ENCODE peak calls at places on chromosomes 1 and 21, in six cellular contexts. One of them, this sample, is unnamed.

GRCh38 chr21:21200939-21201610 is 202.9 kb downstream of the NCAM2 start:
- DNase-seq in BJ: no peak
- DNase-seq in breast epithelium: no peak
- DNase-seq in psoas muscle: no peak
- DNase-seq in mucosa of descending colon: no peak
- DNase-seq in cardiac fibroblast: peak
- DNase-seq in this sample: no peak

GRCh38 chr1:11523746-11524464 is 45.0 kb downstream of the DISP3 start:
- DNase-seq in breast epithelium: no peak
- DNase-seq in mucosa of descending colon: no peak
- DNase-seq in BJ: no peak
- DNase-seq in psoas muscle: no peak
- DNase-seq in cardiac fibroblast: no peak
- DNase-seq in this sample: no peak

GRCh38 chr21:33286600-33287456 is 20.7 kb downstream of the IL10RB start:
- DNase-seq in psoas muscle: no peak
- DNase-seq in BJ: no peak
- DNase-seq in cardiac fibroblast: peak
- DNase-seq in breast epithelium: no peak
- DNase-seq in mucosa of descending colon: no peak
- DNase-seq in this sample: peak

GRCh38 chr1:226181996-226182714 is 4.4 kb downstream of the ACBD3 start:
- DNase-seq in BJ: no peak
- DNase-seq in psoas muscle: peak
- DNase-seq in mucosa of descending colon: peak
- DNase-seq in cardiac fibroblast: peak
- DNase-seq in breast epithelium: no peak
- DNase-seq in this sample: peak

GRCh38 chr1:225617956-225618355 is 35.0 kb downstream of the ENAH start:
- DNase-seq in BJ: no peak
- DNase-seq in breast epithelium: no peak
- DNase-seq in psoas muscle: no peak
- DNase-seq in cardiac fibroblast: no peak
- DNase-seq in mucosa of descending colon: no peak
- DNase-seq in this sample: no peak

GRCh38 chr1:222583079-222583478 is 6.7 kb downstream of the TAF1A start:
- DNase-seq in mucosa of descending colon: no peak
- DNase-seq in breast epithelium: no peak
- DNase-seq in cardiac fibroblast: no peak
- DNase-seq in BJ: no peak
- DNase-seq in psoas muscle: no peak
- DNase-seq in this sample: no peak

GRCh38 chr1:117122297-117123025 is 912 bp upstream of the TRIM45 start:
- DNase-seq in mucosa of descending colon: no peak
- DNase-seq in breast epithelium: no peak
- DNase-seq in psoas muscle: no peak
- DNase-seq in cardiac fibroblast: no peak
- DNase-seq in BJ: no peak
- DNase-seq in this sample: no peak

GRCh38 chr1:116497660-116498059 is 73.2 kb downstream of the CD58 start:
- DNase-seq in psoas muscle: no peak
- DNase-seq in breast epithelium: no peak
- DNase-seq in mucosa of descending colon: no peak
- DNase-seq in BJ: no peak
- DNase-seq in cardiac fibroblast: peak
- DNase-seq in this sample: peak

GRCh38 chr1:158686430-158687009 is at the start of gene SPTA1:
- DNase-seq in BJ: no peak
- DNase-seq in mucosa of descending colon: no peak
- DNase-seq in breast epithelium: no peak
- DNase-seq in cardiac fibroblast: peak
- DNase-seq in psoas muscle: no peak
- DNase-seq in this sample: no peak

GRCh38 chr1:59917026-59917784 is 9.4 kb downstream of the CYP2J2 start:
- DNase-seq in mucosa of descending colon: no peak
- DNase-seq in psoas muscle: no peak
- DNase-seq in cardiac fibroblast: no peak
- DNase-seq in BJ: no peak
- DNase-seq in breast epithelium: no peak
- DNase-seq in this sample: no peak

GRCh38 chr1:33347650-33347992 is 26.7 kb upstream of the A3GALT2 start:
- DNase-seq in BJ: no peak
- DNase-seq in cardiac fibroblast: peak
- DNase-seq in mucosa of descending colon: no peak
- DNase-seq in breast epithelium: no peak
- DNase-seq in psoas muscle: peak
- DNase-seq in this sample: no peak

GRCh38 chr1:87167855-87168630 is 160.6 kb upstream of the LMO4 start:
- DNase-seq in breast epithelium: no peak
- DNase-seq in mucosa of descending colon: no peak
- DNase-seq in BJ: no peak
- DNase-seq in cardiac fibroblast: no peak
- DNase-seq in psoas muscle: no peak
- DNase-seq in this sample: peak
- TF ChIP-seq CTCF in breast epithelium: peak
- TF ChIP-seq CTCF in mucosa of descending colon: no peak
- TF ChIP-seq CTCF in BJ: no peak
- TF ChIP-seq CTCF in cardiac fibroblast: no peak
- TF ChIP-seq CTCF in psoas muscle: no peak
- TF ChIP-seq CTCF in this sample: peak

GRCh38 chr1:89126234-89126580 is 293 bp upstream of the GBP2 start:
- DNase-seq in mucosa of descending colon: no peak
- DNase-seq in psoas muscle: no peak
- DNase-seq in cardiac fibroblast: no peak
- DNase-seq in BJ: no peak
- DNase-seq in breast epithelium: no peak
- DNase-seq in this sample: no peak

GRCh38 chr1:89121641-89122040 is 4.3 kb downstream of the GBP2 start:
- DNase-seq in breast epithelium: no peak
- DNase-seq in psoas muscle: no peak
- DNase-seq in mucosa of descending colon: no peak
- DNase-seq in cardiac fibroblast: no peak
- DNase-seq in BJ: no peak
- DNase-seq in this sample: no peak

GRCh38 chr1:89126602-89127001 is 688 bp upstream of the GBP2 start:
- DNase-seq in cardiac fibroblast: no peak
- DNase-seq in breast epithelium: no peak
- DNase-seq in psoas muscle: no peak
- DNase-seq in BJ: no peak
- DNase-seq in mucosa of descending colon: no peak
- DNase-seq in this sample: no peak

GRCh38 chr1:89130716-89131115 is 4.8 kb upstream of the GBP2 start:
- DNase-seq in BJ: no peak
- DNase-seq in mucosa of descending colon: no peak
- DNase-seq in psoas muscle: no peak
- DNase-seq in cardiac fibroblast: no peak
- DNase-seq in breast epithelium: no peak
- DNase-seq in this sample: no peak

GRCh38 chr1:89125571-89126233 is at the start of gene GBP2:
- DNase-seq in cardiac fibroblast: peak
- DNase-seq in mucosa of descending colon: peak
- DNase-seq in breast epithelium: no peak
- DNase-seq in BJ: peak
- DNase-seq in psoas muscle: no peak
- DNase-seq in this sample: peak
- H3K4me3 ChIP-seq in cardiac fibroblast: peak
- H3K4me3 ChIP-seq in mucosa of descending colon: peak
- H3K4me3 ChIP-seq in breast epithelium: peak
- H3K4me3 ChIP-seq in BJ: peak
- H3K4me3 ChIP-seq in psoas muscle: peak
- H3K4me3 ChIP-seq in this sample: peak

DNA sequence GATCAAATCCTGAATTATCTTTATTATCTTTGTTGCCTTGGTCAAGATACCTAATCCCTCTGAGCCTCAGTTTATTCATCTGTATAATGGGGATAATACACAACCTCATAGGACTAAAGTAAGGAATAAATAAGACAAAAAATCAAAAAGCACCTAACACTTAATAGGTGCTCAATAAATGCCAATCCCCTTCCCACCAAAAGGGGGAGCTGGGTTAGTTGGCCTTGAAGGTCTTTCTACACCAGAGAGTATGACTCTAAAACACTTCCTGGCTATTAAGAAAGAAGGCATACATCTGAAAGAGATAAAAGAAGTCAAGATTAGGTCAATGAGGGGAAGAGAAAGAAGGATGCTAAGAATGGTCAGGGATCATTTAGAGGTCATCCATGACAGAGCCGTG is 11.1 kb downstream of the VSIG8 start:
- DNase-seq in BJ: no peak
- DNase-seq in mucosa of descending colon: no peak
- DNase-seq in cardiac fibroblast: no peak
- DNase-seq in breast epithelium: no peak
- DNase-seq in psoas muscle: no peak
- DNase-seq in this sample: no peak
- TF ChIP-seq CTCF in BJ: no peak
- TF ChIP-seq CTCF in mucosa of descending colon: no peak
- TF ChIP-seq CTCF in cardiac fibroblast: peak
- TF ChIP-seq CTCF in breast epithelium: no peak
- TF ChIP-seq CTCF in psoas muscle: no peak
- TF ChIP-seq CTCF in this sample: peak

DNA sequence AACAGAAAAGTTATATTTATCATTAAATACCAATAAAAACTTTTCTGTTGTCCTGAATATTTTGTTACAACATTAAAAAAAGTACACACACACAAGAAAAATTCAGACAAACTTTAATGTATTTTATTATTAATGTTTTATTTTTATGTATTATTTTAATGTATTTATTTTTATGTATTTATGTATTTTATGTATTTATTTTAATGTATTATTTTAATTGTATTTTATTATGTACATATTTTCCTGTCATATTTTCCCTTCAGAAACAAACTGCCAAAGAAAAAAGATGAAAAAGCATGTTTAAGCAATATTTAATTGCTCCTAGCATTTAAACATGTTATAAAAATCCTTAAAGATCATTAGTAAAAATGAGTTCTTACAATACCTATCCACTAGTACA is 222.1 kb downstream of the RERE start:
- DNase-seq in mucosa of descending colon: no peak
- DNase-seq in psoas muscle: no peak
- DNase-seq in cardiac fibroblast: no peak
- DNase-seq in BJ: no peak
- DNase-seq in breast epithelium: no peak
- DNase-seq in this sample: no peak
- H3K4me3 ChIP-seq in mucosa of descending colon: no peak
- H3K4me3 ChIP-seq in psoas muscle: no peak
- H3K4me3 ChIP-seq in cardiac fibroblast: no peak
- H3K4me3 ChIP-seq in BJ: no peak
- H3K4me3 ChIP-seq in breast epithelium: no peak
- H3K4me3 ChIP-seq in this sample: no peak

DNA sequence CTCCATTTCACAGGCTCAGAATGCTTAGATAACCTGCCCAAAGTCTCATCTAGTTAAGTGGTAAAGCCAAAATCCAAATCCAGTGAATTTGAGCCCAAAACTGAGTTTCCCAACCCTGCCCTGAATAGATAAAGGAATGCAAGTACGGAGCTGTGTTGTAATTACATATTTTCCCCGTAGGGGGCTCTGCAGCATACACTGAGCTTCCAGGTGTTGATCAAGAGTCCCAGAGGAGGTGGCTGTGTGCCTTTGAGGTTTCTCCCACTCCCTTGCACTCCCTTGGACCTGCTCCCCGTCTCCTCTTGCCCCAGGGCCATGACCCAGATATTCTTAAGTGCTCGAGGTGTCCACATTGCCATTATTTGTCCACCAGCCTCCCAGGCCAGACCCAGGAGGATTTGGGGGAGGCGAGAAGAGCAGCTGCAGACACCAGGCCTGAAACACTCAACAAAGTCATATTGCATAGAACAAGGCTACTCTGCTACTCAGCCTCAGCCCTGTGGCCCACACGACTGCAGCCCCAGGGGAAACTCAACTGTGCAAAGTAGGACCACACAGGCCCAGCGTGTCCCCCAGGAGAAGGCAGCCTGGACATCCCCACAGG is 18.4 kb upstream of the LY9 start:
- DNase-seq in BJ: no peak
- DNase-seq in mucosa of descending colon: peak
- DNase-seq in psoas muscle: no peak
- DNase-seq in breast epithelium: no peak
- DNase-seq in cardiac fibroblast: peak
- DNase-seq in this sample: no peak
- TF ChIP-seq CTCF in BJ: peak
- TF ChIP-seq CTCF in mucosa of descending colon: peak
- TF ChIP-seq CTCF in psoas muscle: peak
- TF ChIP-seq CTCF in breast epithelium: peak
- TF ChIP-seq CTCF in cardiac fibroblast: no peak
- TF ChIP-seq CTCF in this sample: peak

DNA sequence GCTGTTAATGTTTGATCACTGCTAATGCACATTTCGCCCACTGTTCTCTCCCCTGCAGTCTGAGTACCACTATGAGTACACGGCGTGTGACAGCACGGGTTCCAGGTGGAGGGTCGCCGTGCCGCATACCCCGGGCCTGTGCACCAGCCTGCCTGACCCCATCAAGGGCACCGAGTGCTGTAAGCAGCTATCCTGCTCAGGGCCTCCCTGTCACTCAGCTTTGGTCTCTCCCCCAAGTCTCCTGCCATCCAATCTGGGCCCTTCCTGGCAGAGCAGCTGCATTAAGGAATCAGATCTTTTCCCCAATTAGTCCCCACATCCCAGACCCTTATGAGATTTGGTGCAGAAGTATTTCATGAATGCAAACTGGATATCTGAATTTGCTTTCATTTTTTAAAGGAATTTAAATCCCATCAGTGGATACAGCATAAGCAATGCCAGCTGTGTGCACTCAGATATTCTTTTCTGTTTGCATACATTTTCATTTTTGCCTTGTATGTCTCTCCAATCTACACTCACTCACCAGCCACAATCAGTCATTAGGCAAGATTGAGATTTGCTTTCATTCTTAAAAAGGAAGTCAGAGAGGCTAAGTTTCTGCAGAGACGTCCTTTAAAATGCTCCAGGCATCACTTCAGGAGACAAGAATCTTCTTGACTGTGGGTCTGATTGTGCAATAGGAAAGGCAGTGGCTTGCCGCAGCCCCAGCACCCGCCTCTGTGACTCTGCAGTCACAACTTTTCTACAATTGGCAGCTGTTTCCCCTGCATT is 48.1 kb downstream of the ELAPOR1 start:
- DNase-seq in BJ: peak
- DNase-seq in cardiac fibroblast: peak
- DNase-seq in psoas muscle: no peak
- DNase-seq in mucosa of descending colon: no peak
- DNase-seq in breast epithelium: peak
- DNase-seq in this sample: peak
- H3K4me3 ChIP-seq in BJ: peak
- H3K4me3 ChIP-seq in cardiac fibroblast: peak
- H3K4me3 ChIP-seq in psoas muscle: no peak
- H3K4me3 ChIP-seq in mucosa of descending colon: no peak
- H3K4me3 ChIP-seq in breast epithelium: peak
- H3K4me3 ChIP-seq in this sample: no peak

This sample was measured in astrocyte of the spinal cord.